ENCODE peak calls at places on chromosomes 16 and 17, in four cellular contexts. K is thoracic aorta, S is cardiac fibroblast, G is GM23338. T is an unnamed sample.

GRCh38 chr17:76204277-76204676 is 36.0 kb downstream of the RNF157 start:
- DNase-seq in K (no peak), S (peak), G (no peak), T (peak)

GRCh38 chr16:2841606-2842339 is 11.7 kb downstream of the ZG16B start:
- DNase-seq in K (no peak), S (no peak), G (no peak), T (no peak)

GRCh38 chr17:73588291-73589095 is 55.8 kb downstream of the SDK2 start:
- DNase-seq in K (no peak), S (no peak), G (no peak), T (no peak)

GRCh38 chr17:77316191-77316641 is 175.4 kb downstream of the SEC14L1 start:
- DNase-seq in K (no peak), S (peak), G (peak), T (peak)

GRCh38 chr16:28839899-28840298 is 6.2 kb downstream of the TUFM start:
- DNase-seq in K (no peak), S (no peak), G (no peak), T (no peak)

GRCh38 chr17:75205793-75206163 is 299 bp downstream of the NUP85 start:
- DNase-seq in K (no peak), S (no peak), G (no peak), T (no peak)

GRCh38 chr17:59804910-59805381 is 87.8 kb downstream of the TUBD1 start:
- DNase-seq in K (no peak), S (peak), G (no peak), T (no peak)

GRCh38 chr17:51322390-51323029 is 62.2 kb downstream of the UTP18 start:
- DNase-seq in K (no peak), S (peak), G (peak), T (peak)

GRCh38 chr17:74198694-74199093 is 4.8 kb upstream of the RPL38 start:
- DNase-seq in K (no peak), S (no peak), G (no peak), T (no peak)

GRCh38 chr17:13725286-13725990 is 123.7 kb upstream of the HS3ST3A1 start:
- DNase-seq in K (no peak), S (peak), G (no peak), T (peak)

GRCh38 chr16:51155199-51155607 is 4.1 kb upstream of the SALL1 start:
- DNase-seq in K (no peak), S (no peak), G (peak), T (no peak)

GRCh38 chr16:69935278-69935711 is 15.8 kb upstream of the CLEC18A start:
- DNase-seq in K (peak), S (no peak), G (no peak), T (no peak)

GRCh38 chr16:75803753-75804152 is 77.5 kb upstream of the CPHXL start:
- DNase-seq in K (no peak), S (no peak), G (no peak), T (no peak)

GRCh38 chr16:75806487-75806886 is 80.2 kb upstream of the CPHXL start:
- DNase-seq in K (no peak), S (no peak), G (peak), T (no peak)

GRCh38 chr16:75804368-75804767 is 78.1 kb upstream of the CPHXL start:
- DNase-seq in K (no peak), S (no peak), G (no peak), T (no peak)

GRCh38 chr16:75810342-75810741 is 84.1 kb upstream of the CPHXL start:
- DNase-seq in K (no peak), S (no peak), G (no peak), T (no peak)

DNA sequence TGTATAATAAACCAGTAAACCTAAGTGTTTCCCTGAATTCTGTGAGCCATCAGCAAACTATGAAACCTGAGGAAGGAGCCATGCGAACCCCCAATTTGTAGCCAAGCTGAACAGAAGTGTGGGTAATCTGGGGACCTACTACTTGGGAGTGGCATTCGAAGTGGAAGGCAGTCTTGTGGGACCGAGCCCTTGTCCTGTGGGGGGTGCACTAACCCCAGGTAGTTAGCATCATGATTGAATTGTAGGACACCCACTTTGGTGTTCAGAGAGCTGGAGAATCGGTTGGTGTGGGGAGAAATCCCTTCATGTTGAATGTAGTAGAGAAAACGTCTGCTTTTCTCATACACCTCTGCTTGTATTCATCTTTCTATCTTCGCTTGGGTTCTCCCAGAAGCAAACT is 79.7 kb upstream of the CPHXL start:
- DNase-seq in K (no peak), S (no peak), G (peak), T (no peak)
- TF ChIP-seq CTCF in K (no peak), S (no peak), G (peak), T (no peak)

GRCh38 chr17:36602924-36603384 is 1.6 kb downstream of the MRM1 start:
- DNase-seq in K (no peak), S (peak), G (peak), T (peak)
- H3K4me3 ChIP-seq in K (peak), S (peak), G (peak), T (peak)

DNA sequence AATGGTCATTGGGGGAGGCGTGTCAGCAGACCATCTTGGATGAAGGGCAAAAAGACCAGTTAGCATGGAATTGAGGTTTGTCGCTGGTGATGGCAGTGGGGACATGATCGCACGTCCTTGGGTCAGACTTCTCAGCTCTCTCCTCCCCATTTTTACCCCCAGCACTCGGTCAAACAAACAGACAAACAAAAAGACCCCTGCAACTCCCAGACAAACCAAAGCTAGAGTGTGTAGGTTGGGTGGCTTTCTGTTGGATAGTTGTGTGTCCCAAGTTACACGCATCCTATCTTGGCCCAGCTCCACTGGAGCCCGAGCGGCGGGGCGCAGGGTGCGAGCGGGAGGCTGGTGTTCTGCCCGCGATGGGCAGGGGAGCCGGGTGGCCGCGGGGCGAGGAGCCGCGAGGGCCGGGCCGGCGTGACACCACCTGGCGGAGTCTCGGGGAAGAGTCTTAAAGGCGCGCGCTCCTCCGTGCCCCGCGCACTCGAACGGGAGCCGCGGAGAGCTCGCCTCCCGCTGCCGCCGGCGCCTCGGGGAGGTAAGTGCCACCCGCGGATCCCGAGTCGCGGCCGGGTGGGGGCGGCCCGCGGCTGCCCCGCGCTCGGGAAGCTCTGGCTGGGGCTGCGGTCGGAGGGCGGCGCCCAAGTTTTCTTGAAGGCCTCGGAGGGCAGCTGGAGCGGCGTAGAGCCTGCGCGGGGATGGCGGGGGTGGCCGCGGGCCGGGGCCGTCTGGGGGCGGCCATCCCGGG is 18.5 kb upstream of the NTN1 start:
- DNase-seq in K (no peak), S (no peak), G (peak), T (no peak)
- TF ChIP-seq CTCF in K (peak), S (no peak), G (no peak), T (no peak)

GRCh38 chr17:2723505-2723996 is 12.0 kb upstream of the CLUH start:
- DNase-seq in K (no peak), S (no peak), G (peak), T (no peak)
- H3K4me3 ChIP-seq in K (no peak), S (no peak), G (peak), T (no peak)

DNA sequence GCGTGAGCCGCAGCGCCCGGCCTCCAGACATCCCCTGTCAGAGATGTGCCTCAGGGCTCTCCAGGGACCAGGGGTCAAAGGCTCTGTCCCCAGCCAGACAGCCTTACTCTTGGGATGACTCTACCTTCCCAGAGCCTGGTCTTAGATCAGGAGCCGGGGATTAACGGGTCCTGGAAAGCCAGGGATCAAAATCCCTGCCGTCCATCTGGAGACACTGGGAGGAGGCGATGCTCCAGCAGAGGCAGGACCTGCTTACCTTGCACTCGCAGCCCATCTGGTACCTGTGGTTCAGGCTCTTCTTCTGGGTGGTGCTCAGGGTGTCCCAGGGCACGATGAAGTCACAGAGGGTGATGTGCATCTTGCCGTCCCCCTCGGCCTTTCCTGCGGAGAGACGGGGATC is 16.7 kb upstream of the USP36 start:
- DNase-seq in K (no peak), S (no peak), G (no peak), T (no peak)
- TF ChIP-seq CTCF in K (no peak), S (no peak), G (no peak), T (no peak)

GRCh38 chr17:4582101-4582501 is 2.2 kb upstream of the SMTNL2 start:
- DNase-seq in K (no peak), S (no peak), G (no peak), T (no peak)

GRCh38 chr17:4584125-4584834 is at the start of gene SMTNL2:
- DNase-seq in K (no peak), S (no peak), G (peak), T (no peak)

GRCh38 chr17:4583796-4584124 is 569 bp upstream of the SMTNL2 start:
- DNase-seq in K (no peak), S (no peak), G (peak), T (no peak)

GRCh38 chr17:4582691-4583090 is 1.6 kb upstream of the SMTNL2 start:
- DNase-seq in K (no peak), S (no peak), G (no peak), T (no peak)

DNA sequence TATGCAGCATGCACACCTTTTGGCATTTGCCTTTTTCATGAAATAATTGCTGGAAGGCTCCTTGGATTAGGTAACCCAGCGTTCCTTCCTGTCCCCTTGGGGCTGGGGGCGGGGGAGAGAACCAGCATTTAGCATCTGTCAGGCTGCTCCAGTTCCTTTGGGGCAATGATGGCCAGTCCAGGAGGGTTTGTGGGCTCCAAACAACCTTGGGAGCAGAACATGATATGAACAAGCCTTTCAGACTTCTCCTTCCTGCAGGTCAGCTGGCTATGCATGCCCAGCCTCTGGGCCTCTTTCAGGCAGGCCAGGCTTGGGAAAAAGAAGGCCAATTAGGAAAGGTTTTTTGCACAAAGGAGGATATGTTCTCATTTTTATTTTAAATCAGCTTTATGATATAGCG is 1.1 kb upstream of the SMTNL2 start:
- DNase-seq in K (no peak), S (no peak), G (no peak), T (no peak)
- H3K4me3 ChIP-seq in K (no peak), S (no peak), G (peak), T (no peak)